ENCODE peak calls at places on chromosome 6, in four cellular contexts. One of them, this sample, is unnamed.

GRCh38 chr6:46513533-46513932 is 22.3 kb upstream of the RCAN2 start:
- DNase-seq in bronchial epithelial cell: no peak
- DNase-seq in heart right ventricle: no peak
- DNase-seq in astrocyte of the cerebellum: no peak
- DNase-seq in this sample: no peak

GRCh38 chr6:122620902-122621301 is 10.7 kb downstream of the PKIB start:
- DNase-seq in bronchial epithelial cell: peak
- DNase-seq in heart right ventricle: no peak
- DNase-seq in astrocyte of the cerebellum: peak
- DNase-seq in this sample: peak

GRCh38 chr6:16712250-16712930 is 48.9 kb downstream of the ATXN1 start:
- DNase-seq in bronchial epithelial cell: no peak
- DNase-seq in heart right ventricle: no peak
- DNase-seq in astrocyte of the cerebellum: no peak
- DNase-seq in this sample: no peak

GRCh38 chr6:152136449-152136825 is 329.0 kb downstream of the ESR1 start:
- DNase-seq in bronchial epithelial cell: peak
- DNase-seq in heart right ventricle: no peak
- DNase-seq in astrocyte of the cerebellum: no peak
- DNase-seq in this sample: peak

GRCh38 chr6:42909835-42910234 is 6.0 kb upstream of the PTCRA start:
- DNase-seq in bronchial epithelial cell: no peak
- DNase-seq in heart right ventricle: no peak
- DNase-seq in astrocyte of the cerebellum: no peak
- DNase-seq in this sample: no peak

GRCh38 chr6:143553337-143553736 is 41.8 kb upstream of the FUCA2 start:
- DNase-seq in bronchial epithelial cell: no peak
- DNase-seq in heart right ventricle: no peak
- DNase-seq in astrocyte of the cerebellum: no peak
- DNase-seq in this sample: no peak

GRCh38 chr6:36839819-36840379 is 655 bp upstream of the CPNE5 start:
- DNase-seq in bronchial epithelial cell: no peak
- DNase-seq in heart right ventricle: peak
- DNase-seq in astrocyte of the cerebellum: no peak
- DNase-seq in this sample: no peak

GRCh38 chr6:169145991-169146501 is 107.6 kb downstream of the THBS2 start:
- DNase-seq in bronchial epithelial cell: no peak
- DNase-seq in heart right ventricle: no peak
- DNase-seq in astrocyte of the cerebellum: no peak
- DNase-seq in this sample: no peak

GRCh38 chr6:21189721-21190120 is 403.8 kb upstream of the SOX4 start:
- DNase-seq in bronchial epithelial cell: no peak
- DNase-seq in heart right ventricle: no peak
- DNase-seq in astrocyte of the cerebellum: no peak
- DNase-seq in this sample: no peak

GRCh38 chr6:147507162-147508072 is 1.1 kb upstream of the SAMD5 start:
- DNase-seq in bronchial epithelial cell: peak
- DNase-seq in heart right ventricle: peak
- DNase-seq in astrocyte of the cerebellum: no peak
- DNase-seq in this sample: peak

GRCh38 chr6:158818580-158819212 is 472 bp downstream of the EZR start:
- DNase-seq in bronchial epithelial cell: no peak
- DNase-seq in heart right ventricle: peak
- DNase-seq in astrocyte of the cerebellum: no peak
- DNase-seq in this sample: peak

GRCh38 chr6:92126088-92126487 is 1293.3 kb downstream of the EPHA7 start:
- DNase-seq in bronchial epithelial cell: peak
- DNase-seq in heart right ventricle: no peak
- DNase-seq in astrocyte of the cerebellum: no peak
- DNase-seq in this sample: peak

GRCh38 chr6:87059943-87060342 is 35.0 kb downstream of the CGA start:
- DNase-seq in bronchial epithelial cell: no peak
- DNase-seq in heart right ventricle: no peak
- DNase-seq in astrocyte of the cerebellum: no peak
- DNase-seq in this sample: no peak

GRCh38 chr6:43021270-43022047 is at the start of gene RRP36:
- DNase-seq in bronchial epithelial cell: peak
- DNase-seq in heart right ventricle: peak
- DNase-seq in astrocyte of the cerebellum: no peak
- DNase-seq in this sample: peak

GRCh38 chr6:82365011-82365751 is 1.6 kb downstream of the TPBG start:
- DNase-seq in bronchial epithelial cell: peak
- DNase-seq in heart right ventricle: peak
- DNase-seq in astrocyte of the cerebellum: no peak
- DNase-seq in this sample: peak

GRCh38 chr6:7270320-7271204 is 42.4 kb downstream of the SSR1 start:
- DNase-seq in bronchial epithelial cell: no peak
- DNase-seq in heart right ventricle: no peak
- DNase-seq in astrocyte of the cerebellum: no peak
- DNase-seq in this sample: no peak

GRCh38 chr6:27505209-27506027 is 32.5 kb upstream of the ZNF184 start:
- DNase-seq in bronchial epithelial cell: peak
- DNase-seq in heart right ventricle: no peak
- DNase-seq in astrocyte of the cerebellum: no peak
- DNase-seq in this sample: peak

GRCh38 chr6:107714104-107714503 is 110.0 kb downstream of the SCML4 start:
- DNase-seq in bronchial epithelial cell: no peak
- DNase-seq in heart right ventricle: no peak
- DNase-seq in astrocyte of the cerebellum: no peak
- DNase-seq in this sample: no peak

GRCh38 chr6:27726620-27727023 is 185.6 kb downstream of the OR2B2 start:
- DNase-seq in bronchial epithelial cell: peak
- DNase-seq in heart right ventricle: no peak
- DNase-seq in astrocyte of the cerebellum: no peak
- DNase-seq in this sample: peak

GRCh38 chr6:46078294-46078693 is 51.5 kb upstream of the ENPP4 start:
- DNase-seq in bronchial epithelial cell: no peak
- DNase-seq in heart right ventricle: no peak
- DNase-seq in astrocyte of the cerebellum: no peak
- DNase-seq in this sample: no peak

GRCh38 chr6:109434456-109434855 is 6.0 kb downstream of the PPIL6 start:
- DNase-seq in bronchial epithelial cell: no peak
- DNase-seq in heart right ventricle: no peak
- DNase-seq in astrocyte of the cerebellum: no peak
- DNase-seq in this sample: no peak

GRCh38 chr6:139330271-139330670 is 38.5 kb upstream of the TXLNB start:
- DNase-seq in bronchial epithelial cell: no peak
- DNase-seq in heart right ventricle: no peak
- DNase-seq in astrocyte of the cerebellum: no peak
- DNase-seq in this sample: no peak

GRCh38 chr6:163355471-163355991 is 59.0 kb upstream of the QKI start:
- DNase-seq in bronchial epithelial cell: peak
- DNase-seq in heart right ventricle: peak
- DNase-seq in astrocyte of the cerebellum: no peak
- DNase-seq in this sample: peak

GRCh38 chr6:109015185-109015584 is 79.5 kb downstream of the SESN1 start:
- DNase-seq in bronchial epithelial cell: peak
- DNase-seq in heart right ventricle: no peak
- DNase-seq in astrocyte of the cerebellum: no peak
- DNase-seq in this sample: no peak

GRCh38 chr6:107116328-107116892 is 1.1 kb upstream of the BEND3 start:
- DNase-seq in bronchial epithelial cell: peak
- DNase-seq in heart right ventricle: no peak
- DNase-seq in astrocyte of the cerebellum: no peak
- DNase-seq in this sample: no peak

GRCh38 chr6:151440930-151441329 is 11.0 kb downstream of the RMND1 start:
- DNase-seq in bronchial epithelial cell: peak
- DNase-seq in heart right ventricle: no peak
- DNase-seq in astrocyte of the cerebellum: no peak
- DNase-seq in this sample: no peak

GRCh38 chr6:92915466-92915865 is 503.9 kb downstream of the EPHA7 start:
- DNase-seq in bronchial epithelial cell: no peak
- DNase-seq in heart right ventricle: no peak
- DNase-seq in astrocyte of the cerebellum: no peak
- DNase-seq in this sample: no peak

GRCh38 chr6:34237316-34237721 is 646 bp downstream of the HMGA1 start:
- DNase-seq in bronchial epithelial cell: no peak
- DNase-seq in heart right ventricle: peak
- DNase-seq in astrocyte of the cerebellum: no peak
- DNase-seq in this sample: no peak

GRCh38 chr6:28401172-28401571 is 1.6 kb upstream of the ZSCAN12 start:
- DNase-seq in bronchial epithelial cell: peak
- DNase-seq in heart right ventricle: no peak
- DNase-seq in astrocyte of the cerebellum: no peak
- DNase-seq in this sample: peak

GRCh38 chr6:72809701-72810379 is 188.0 kb downstream of the KCNQ5 start:
- DNase-seq in bronchial epithelial cell: no peak
- DNase-seq in heart right ventricle: no peak
- DNase-seq in astrocyte of the cerebellum: no peak
- DNase-seq in this sample: no peak

GRCh38 chr6:36230376-36230775 is 33.8 kb downstream of the BRPF3 start:
- DNase-seq in bronchial epithelial cell: peak
- DNase-seq in heart right ventricle: no peak
- DNase-seq in astrocyte of the cerebellum: no peak
- DNase-seq in this sample: no peak

GRCh38 chr6:109449064-109449788 is 6.3 kb downstream of the MICAL1 start:
- DNase-seq in bronchial epithelial cell: no peak
- DNase-seq in heart right ventricle: no peak
- DNase-seq in astrocyte of the cerebellum: no peak
- DNase-seq in this sample: no peak

GRCh38 chr6:75349262-75349984 is 64.8 kb upstream of the TMEM30A start:
- DNase-seq in bronchial epithelial cell: no peak
- DNase-seq in heart right ventricle: peak
- DNase-seq in astrocyte of the cerebellum: peak
- DNase-seq in this sample: peak

GRCh38 chr6:136089885-136090284 is 160.2 kb downstream of the MTFR2 start:
- DNase-seq in bronchial epithelial cell: no peak
- DNase-seq in heart right ventricle: no peak
- DNase-seq in astrocyte of the cerebellum: no peak
- DNase-seq in this sample: no peak

GRCh38 chr6:42042108-42042507 is 8.2 kb upstream of the TAF8 start:
- DNase-seq in bronchial epithelial cell: no peak
- DNase-seq in heart right ventricle: no peak
- DNase-seq in astrocyte of the cerebellum: no peak
- DNase-seq in this sample: no peak

GRCh38 chr6:108123516-108123929 is 42.3 kb upstream of the NR2E1 start:
- DNase-seq in bronchial epithelial cell: no peak
- DNase-seq in heart right ventricle: no peak
- DNase-seq in astrocyte of the cerebellum: no peak
- DNase-seq in this sample: no peak

GRCh38 chr6:12602951-12603710 is 113.4 kb upstream of the PHACTR1 start:
- DNase-seq in bronchial epithelial cell: peak
- DNase-seq in heart right ventricle: no peak
- DNase-seq in astrocyte of the cerebellum: peak
- DNase-seq in this sample: peak
- TF ChIP-seq CTCF in bronchial epithelial cell: peak
- TF ChIP-seq CTCF in heart right ventricle: peak
- TF ChIP-seq CTCF in astrocyte of the cerebellum: peak
- TF ChIP-seq CTCF in this sample: peak

DNA sequence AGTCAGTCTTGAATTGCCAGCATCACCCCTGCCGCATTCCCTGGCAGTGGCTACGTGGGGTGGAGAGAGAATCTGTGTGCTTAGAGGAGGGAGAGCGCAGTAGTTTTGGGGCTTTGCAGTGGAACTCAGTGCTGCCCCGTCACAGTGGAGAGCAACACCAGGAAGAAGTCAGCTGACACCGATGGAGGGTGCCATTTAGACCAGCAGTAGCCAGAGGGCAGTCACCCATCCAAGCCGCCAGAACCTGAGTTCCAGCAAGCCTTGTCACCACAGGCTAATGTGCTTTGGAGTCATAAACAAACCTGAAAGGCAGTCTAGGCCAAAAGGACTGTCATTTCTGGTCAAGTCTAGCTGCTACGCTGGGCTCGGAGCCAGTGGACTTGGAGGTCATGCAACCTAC is 22.0 kb upstream of the PERP start:
- DNase-seq in bronchial epithelial cell: no peak
- DNase-seq in heart right ventricle: no peak
- DNase-seq in astrocyte of the cerebellum: no peak
- DNase-seq in this sample: no peak
- TF ChIP-seq CTCF in bronchial epithelial cell: no peak
- TF ChIP-seq CTCF in heart right ventricle: peak
- TF ChIP-seq CTCF in astrocyte of the cerebellum: no peak
- TF ChIP-seq CTCF in this sample: no peak

DNA sequence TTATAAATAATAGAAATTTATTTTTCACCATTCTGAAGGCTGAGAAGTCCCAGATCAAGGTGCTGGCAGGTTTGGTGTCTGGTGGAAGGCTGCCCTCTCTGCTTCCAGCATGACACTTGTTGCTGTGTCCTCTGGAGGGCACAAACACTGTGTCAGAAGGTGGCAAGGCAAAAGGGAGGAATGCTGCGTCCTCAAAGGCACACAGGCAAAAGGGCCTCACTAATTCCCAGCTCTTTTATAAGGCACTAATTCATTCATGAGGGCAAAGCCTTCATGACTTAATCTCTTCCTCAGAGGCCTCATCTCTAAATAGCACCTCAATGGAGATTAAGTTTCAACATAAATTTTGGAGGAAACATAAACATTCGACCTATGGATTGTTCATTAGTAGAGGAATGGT is 209.5 kb upstream of the SMLR1 start:
- DNase-seq in bronchial epithelial cell: no peak
- DNase-seq in heart right ventricle: no peak
- DNase-seq in astrocyte of the cerebellum: no peak
- DNase-seq in this sample: no peak
- TF ChIP-seq CTCF in bronchial epithelial cell: no peak
- TF ChIP-seq CTCF in heart right ventricle: no peak
- TF ChIP-seq CTCF in astrocyte of the cerebellum: no peak
- TF ChIP-seq CTCF in this sample: no peak

DNA sequence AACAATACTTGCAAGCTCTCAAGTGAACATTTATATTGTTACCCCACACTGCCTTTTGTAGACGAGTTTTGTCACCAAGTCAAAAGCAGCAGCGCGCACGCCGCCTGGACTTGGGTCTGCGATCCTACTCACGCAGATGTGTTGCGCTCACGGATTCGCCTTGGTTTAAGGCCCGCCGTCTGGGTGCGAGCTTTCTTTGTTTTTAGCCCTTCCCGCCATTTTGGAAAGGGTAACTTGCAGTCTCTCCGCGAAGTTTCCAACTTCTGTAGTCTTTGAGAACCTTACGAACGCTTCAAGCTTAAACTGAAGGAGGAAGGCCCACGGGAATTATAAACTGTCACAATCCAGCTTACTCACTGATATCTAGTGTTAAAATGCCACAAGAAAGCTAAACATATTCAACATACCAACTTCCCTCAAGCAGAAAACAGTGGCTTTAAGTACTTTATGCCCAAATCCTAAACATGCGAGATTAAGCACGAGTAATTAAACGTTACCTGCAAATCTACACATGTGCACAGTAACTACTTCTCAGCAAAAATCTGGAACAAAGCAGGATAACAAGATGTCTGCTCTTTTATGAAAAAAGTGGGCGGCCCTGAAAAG is 80.4 kb upstream of the BTN3A2 start:
- DNase-seq in bronchial epithelial cell: peak
- DNase-seq in heart right ventricle: peak
- DNase-seq in astrocyte of the cerebellum: no peak
- DNase-seq in this sample: peak
- TF ChIP-seq CTCF in bronchial epithelial cell: no peak
- TF ChIP-seq CTCF in heart right ventricle: no peak
- TF ChIP-seq CTCF in astrocyte of the cerebellum: no peak
- TF ChIP-seq CTCF in this sample: no peak

This sample was measured in MCF 10A.